ENCODE peak calls at places on chromosomes 13 and 19, in six cellular contexts. M is K562, D is stomach, P is H1, H is upper lobe of left lung, K is suprapubic skin. A is an unnamed sample.

GRCh38 chr13:41178040-41178439 is 16.3 kb downstream of the KBTBD7 start:
- DNase-seq in M (no peak), D (no peak), P (no peak), H (no peak), K (no peak), A (no peak)

GRCh38 chr13:20264271-20265018 is 32.3 kb upstream of the GJB6 start:
- DNase-seq in M (no peak), D (no peak), P (no peak), H (no peak), K (no peak), A (no peak)

GRCh38 chr13:99626461-99627082 is 125.3 kb downstream of the TM9SF2 start:
- DNase-seq in M (no peak), D (no peak), P (no peak), H (no peak), K (no peak), A (no peak)

GRCh38 chr13:98563071-98563470 is 13.8 kb downstream of the STK24 start:
- DNase-seq in M (no peak), D (no peak), P (no peak), H (no peak), K (no peak), A (no peak)

GRCh38 chr13:27334774-27335490 is 64.3 kb downstream of the RASL11A start:
- DNase-seq in M (no peak), D (no peak), P (no peak), H (no peak), K (no peak), A (no peak)

GRCh38 chr13:60047943-60048342 is 115.8 kb downstream of the DIAPH3 start:
- DNase-seq in M (no peak), D (no peak), P (no peak), H (no peak), K (no peak), A (no peak)

GRCh38 chr13:41995946-41996345 is 35.0 kb upstream of the VWA8 start:
- DNase-seq in M (peak), D (no peak), P (no peak), H (no peak), K (no peak), A (no peak)

GRCh38 chr19:40294560-40294959 is 9.4 kb upstream of the AKT2 start:
- DNase-seq in M (no peak), D (no peak), P (no peak), H (no peak), K (no peak), A (no peak)

GRCh38 chr13:100506154-100506553 is 82.4 kb downstream of the GGACT start:
- DNase-seq in M (no peak), D (no peak), P (no peak), H (no peak), K (no peak), A (no peak)

GRCh38 chr19:58317481-58318072 is 9.2 kb upstream of the ZSCAN22 start:
- DNase-seq in M (peak), D (no peak), P (no peak), H (no peak), K (no peak), A (no peak)

GRCh38 chr13:99828114-99828513 is 143.5 kb downstream of the ZIC5 start:
- DNase-seq in M (no peak), D (no peak), P (no peak), H (no peak), K (no peak), A (no peak)

GRCh38 chr13:75299206-75299605 is 182.8 kb downstream of the TBC1D4 start:
- DNase-seq in M (no peak), D (no peak), P (no peak), H (no peak), K (no peak), A (no peak)

GRCh38 chr13:83151308-83151660 is 731.0 kb downstream of the SLITRK1 start:
- DNase-seq in M (no peak), D (no peak), P (no peak), H (no peak), K (no peak), A (no peak)

GRCh38 chr13:30872685-30873443 is 33.2 kb upstream of the MEDAG start:
- DNase-seq in M (no peak), D (no peak), P (no peak), H (no peak), K (no peak), A (no peak)

GRCh38 chr13:28329395-28330158 is 165.4 kb downstream of the FLT1 start:
- DNase-seq in M (peak), D (no peak), P (no peak), H (no peak), K (no peak), A (no peak)

GRCh38 chr13:79228972-79229371 is 177.1 kb downstream of the RBM26 start:
- DNase-seq in M (no peak), D (peak), P (no peak), H (no peak), K (no peak), A (no peak)

GRCh38 chr13:108915634-108916497 is 286.5 kb downstream of the MYO16 start:
- DNase-seq in M (peak), D (peak), P (no peak), H (no peak), K (peak), A (peak)

GRCh38 chr19:51016798-51017683 is 2.5 kb downstream of the KLK10 start:
- DNase-seq in M (peak), D (peak), P (peak), H (peak), K (no peak), A (peak)

GRCh38 chr19:40613669-40614594 is 12.8 kb downstream of the LTBP4 start:
- DNase-seq in M (peak), D (peak), P (peak), H (peak), K (peak), A (peak)

GRCh38 chr19:15417699-15418098 is 1.1 kb downstream of the AKAP8L start:
- DNase-seq in M (peak), D (no peak), P (no peak), H (no peak), K (no peak), A (no peak)

GRCh38 chr13:41457589-41458186 is 338 bp downstream of the RGCC start:
- DNase-seq in M (peak), D (no peak), P (peak), H (peak), K (no peak), A (no peak)

GRCh38 chr19:38550376-38550775 is 67.4 kb downstream of the MAP4K1 start:
- DNase-seq in M (no peak), D (no peak), P (no peak), H (no peak), K (no peak), A (no peak)

GRCh38 chr19:38549061-38549460 is 68.7 kb downstream of the MAP4K1 start:
- DNase-seq in M (no peak), D (no peak), P (no peak), H (no peak), K (no peak), A (no peak)

GRCh38 chr19:38555200-38555599 is 62.6 kb downstream of the MAP4K1 start:
- DNase-seq in M (no peak), D (no peak), P (no peak), H (no peak), K (no peak), A (no peak)

GRCh38 chr19:38554676-38555141 is 63.0 kb downstream of the MAP4K1 start:
- DNase-seq in M (no peak), D (no peak), P (no peak), H (no peak), K (no peak), A (no peak)

DNA sequence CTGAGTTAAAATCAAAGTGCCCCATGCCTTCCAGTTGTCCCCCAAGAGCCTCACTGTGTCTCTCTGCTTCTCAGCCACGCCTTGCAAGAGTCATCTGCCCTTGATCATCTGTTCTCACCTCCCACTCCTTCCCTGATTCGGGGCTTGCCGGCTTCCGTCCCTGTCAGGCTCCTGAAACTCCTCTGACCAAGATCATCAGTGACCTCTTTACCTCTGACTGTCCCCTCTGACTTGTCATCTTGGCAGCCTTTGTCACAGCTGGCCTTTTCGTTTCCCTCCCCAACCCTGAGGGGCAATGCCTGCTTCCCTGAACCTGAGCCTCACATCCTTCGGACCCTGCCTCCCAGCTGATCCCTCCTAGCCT is 66.3 kb downstream of the MAP4K1 start:
- DNase-seq in M (peak), D (no peak), P (no peak), H (no peak), K (no peak), A (no peak)
- TF ChIP-seq EP300 in M (no peak), D (no peak), P (no peak), H (no peak), K (no peak), A (no peak)

DNA sequence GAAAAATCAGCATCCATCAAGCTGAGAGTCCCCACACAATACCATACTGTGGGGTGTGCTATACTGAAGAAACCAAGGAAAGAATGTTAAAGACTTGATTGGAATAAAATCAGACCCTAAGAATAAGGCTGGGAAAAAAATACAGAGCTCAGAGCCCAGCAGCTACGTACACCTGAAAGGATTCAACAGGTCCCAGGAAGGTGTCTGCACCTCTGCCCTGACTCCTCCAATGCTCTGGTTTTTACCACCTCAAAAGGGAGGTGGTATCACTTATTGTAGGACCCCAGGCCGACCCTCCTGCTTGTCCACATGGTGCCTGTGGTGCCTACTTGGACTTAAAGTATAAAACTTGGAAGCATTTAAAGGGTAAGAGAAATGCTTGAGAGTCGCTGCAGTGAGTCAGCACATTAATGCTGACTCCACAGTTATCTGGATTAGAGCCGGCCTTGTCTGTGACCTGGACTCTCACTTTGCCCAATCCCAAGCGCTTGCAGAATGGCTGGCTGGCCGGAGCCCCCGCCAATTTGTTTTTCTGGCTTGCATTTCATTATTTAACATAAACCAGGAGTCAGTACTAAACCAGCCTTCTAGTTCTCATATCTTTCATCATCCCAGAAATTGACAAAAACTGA is 110.1 kb downstream of the FGF14 start:
- DNase-seq in M (no peak), D (no peak), P (no peak), H (no peak), K (no peak), A (no peak)
- TF ChIP-seq POLR2A in M (no peak), D (no peak), P (no peak), H (no peak), K (no peak), A (no peak)

DNA sequence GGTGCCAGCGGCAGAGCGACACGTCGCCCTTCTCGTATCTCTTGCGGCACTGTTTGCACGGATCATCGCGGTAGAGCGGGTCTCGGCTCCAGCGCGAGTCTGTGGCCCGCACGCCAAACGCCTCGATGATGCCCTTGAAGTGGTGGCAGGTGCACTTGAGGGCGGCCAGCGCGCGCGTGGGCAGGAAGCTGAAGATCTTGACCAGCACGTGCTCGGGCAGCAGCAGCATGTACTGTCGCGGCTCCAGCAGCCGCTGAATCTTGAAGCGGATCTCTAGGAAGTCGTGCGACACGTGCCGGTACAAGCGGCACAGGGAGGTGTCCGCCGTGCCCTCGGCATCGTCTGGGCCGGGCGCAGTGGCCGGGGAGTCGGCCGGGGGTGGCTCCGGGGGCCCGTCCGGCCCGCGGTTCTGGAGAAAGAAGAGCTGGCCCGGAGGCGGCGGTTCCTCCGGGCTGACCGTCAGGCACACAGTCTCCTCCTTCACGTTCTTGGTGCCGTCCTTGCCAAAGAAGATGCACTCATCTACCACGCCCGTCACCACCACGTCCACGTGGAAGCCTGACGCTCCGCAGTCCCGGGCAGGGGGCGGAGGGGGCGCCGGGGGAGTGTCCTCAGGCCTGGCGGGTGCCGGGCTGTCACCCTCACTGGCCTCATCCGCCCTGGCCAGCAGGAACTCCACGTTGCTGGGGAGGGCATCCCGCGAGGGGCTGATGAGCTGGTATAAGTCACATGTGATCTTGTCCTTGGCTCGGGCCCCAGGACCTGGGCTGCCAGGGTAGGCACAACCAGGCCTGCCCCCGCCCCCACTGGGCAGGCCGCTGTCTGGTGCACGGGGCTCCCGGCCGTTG is 18.6 kb downstream of the FBXO46 start:
- DNase-seq in M (no peak), D (no peak), P (no peak), H (peak), K (no peak), A (no peak)
- TF ChIP-seq POLR2AphosphoS5 in M (no peak), D (no peak), P (no peak), H (no peak), K (no peak), A (no peak)

GRCh38 chr19:1253514-1254080 is 5.2 kb downstream of the MIDN start:
- DNase-seq in M (peak), D (no peak), P (no peak), H (peak), K (no peak), A (peak)

GRCh38 chr19:1255186-1256161 is 7.1 kb downstream of the MIDN start:
- DNase-seq in M (no peak), D (no peak), P (no peak), H (peak), K (no peak), A (peak)

GRCh38 chr19:1252818-1253513 is 4.6 kb downstream of the MIDN start:
- DNase-seq in M (peak), D (peak), P (no peak), H (peak), K (peak), A (peak)

GRCh38 chr19:1254081-1254527 is 5.7 kb downstream of the MIDN start:
- DNase-seq in M (no peak), D (no peak), P (no peak), H (peak), K (no peak), A (peak)

GRCh38 chr19:1254530-1255185 is 6.3 kb downstream of the MIDN start:
- DNase-seq in M (no peak), D (no peak), P (no peak), H (peak), K (no peak), A (no peak)
- TF ChIP-seq EP300 in M (no peak), D (no peak), P (no peak), H (no peak), K (no peak), A (no peak)

GRCh38 chr19:1646149-1646930 is 6.1 kb downstream of the TCF3 start:
- DNase-seq in M (peak), D (no peak), P (no peak), H (peak), K (no peak), A (no peak)

GRCh38 chr19:1647664-1648155 is 4.7 kb downstream of the TCF3 start:
- DNase-seq in M (no peak), D (no peak), P (no peak), H (no peak), K (no peak), A (no peak)

GRCh38 chr19:1645299-1645698 is 7.1 kb downstream of the TCF3 start:
- DNase-seq in M (no peak), D (no peak), P (no peak), H (peak), K (no peak), A (no peak)

GRCh38 chr19:1646931-1647663 is 5.3 kb downstream of the TCF3 start:
- DNase-seq in M (no peak), D (no peak), P (no peak), H (peak), K (no peak), A (no peak)

GRCh38 chr19:1644070-1644469 is 8.3 kb downstream of the TCF3 start:
- DNase-seq in M (no peak), D (no peak), P (no peak), H (peak), K (no peak), A (no peak)
- TF ChIP-seq POLR2A in M (no peak), D (no peak), P (no peak), H (no peak), K (no peak), A (no peak)

GRCh38 chr19:49425178-49425577 is at the start of gene GFY:
- DNase-seq in M (no peak), D (no peak), P (no peak), H (no peak), K (peak), A (no peak)

GRCh38 chr19:49423985-49424303 is 703 bp upstream of the PTH2 start:
- DNase-seq in M (no peak), D (no peak), P (no peak), H (no peak), K (no peak), A (no peak)

GRCh38 chr19:49427339-49427738 is 2.2 kb downstream of the GFY start:
- DNase-seq in M (no peak), D (no peak), P (no peak), H (no peak), K (peak), A (no peak)

GRCh38 chr19:49427855-49428546 is 2.8 kb downstream of the GFY start:
- DNase-seq in M (peak), D (peak), P (peak), H (peak), K (peak), A (no peak)

DNA sequence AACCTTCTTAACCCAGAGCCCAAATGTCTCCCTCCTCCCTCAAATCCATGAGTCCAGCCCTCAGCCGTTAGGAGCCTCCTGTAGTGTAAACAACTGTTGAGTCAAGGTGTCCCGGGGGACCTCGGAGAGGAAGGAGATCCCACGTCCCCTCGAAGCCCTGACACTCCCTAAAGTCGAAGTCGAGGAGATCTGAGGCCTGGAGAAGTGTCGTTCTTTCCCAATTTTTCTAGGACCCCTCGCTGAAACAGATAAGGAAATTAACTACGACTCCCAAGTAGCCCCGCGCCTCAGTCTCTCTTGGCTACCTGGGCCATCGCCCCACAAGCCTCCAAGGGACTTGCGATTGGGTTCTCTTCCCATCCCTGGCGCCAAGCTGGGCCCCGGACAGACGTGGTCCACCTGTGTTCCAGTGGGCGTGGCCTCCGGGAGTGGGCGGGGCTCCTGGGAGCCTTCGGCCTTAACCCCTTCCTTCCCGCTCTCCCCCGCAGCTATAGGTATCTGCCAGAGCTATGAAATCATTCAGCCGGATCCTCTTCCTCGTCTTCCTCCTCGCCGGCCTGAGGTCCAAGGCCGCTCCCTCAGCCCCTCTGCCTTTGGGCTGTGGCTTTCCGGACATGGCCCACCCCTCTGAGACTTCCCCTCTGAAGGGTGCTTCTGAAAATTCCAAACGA is 869 bp downstream of the GFY start:
- DNase-seq in M (peak), D (no peak), P (peak), H (peak), K (peak), A (no peak)
- TF ChIP-seq POLR2AphosphoS5 in M (no peak), D (no peak), P (no peak), H (no peak), K (no peak), A (no peak)